ENCODE peak calls at places on chromosomes 6 and 20, in eight cellular contexts. D is neural crest cell; H is RWPE2; C is endothelial cell of umbilical vein; L is CD8-positive, alpha-beta T cell; M is BE2C; S is vagina; V is AG10803. Q is an unnamed sample.

GRCh38 chr6:16184129-16184528 is 54.3 kb upstream of the GMPR start:
- DNase-seq in S (no peak), H (no peak), C (peak), V (peak), L (no peak), D (no peak), M (peak), Q (no peak)

GRCh38 chr20:53944796-53945195 is 125.6 kb downstream of the BCAS1 start:
- DNase-seq in D (no peak), L (no peak), M (no peak), C (no peak), H (no peak), V (no peak), S (peak), Q (no peak)

GRCh38 chr6:79947191-79948173 is at the start of gene ELOVL4:
- DNase-seq in L (peak), C (peak), M (peak), S (no peak), V (peak), H (peak), D (peak), Q (peak)

GRCh38 chr20:32580608-32580969 is 4.5 kb downstream of the NOL4L start:
- DNase-seq in L (no peak), C (no peak), H (no peak), M (no peak), V (no peak), D (no peak), S (no peak), Q (no peak)

GRCh38 chr20:9400371-9401025 is 113.9 kb upstream of the LAMP5 start:
- DNase-seq in D (no peak), L (no peak), H (no peak), V (peak), M (no peak), C (peak), S (no peak), Q (no peak)

GRCh38 chr6:145051661-145052060 is 683.7 kb downstream of the EPM2A start:
- DNase-seq in C (no peak), H (no peak), L (no peak), S (no peak), M (no peak), V (no peak), D (no peak), Q (no peak)

GRCh38 chr20:49276895-49277785 is 717 bp downstream of the ZNFX1 start:
- DNase-seq in L (peak), M (no peak), D (no peak), H (no peak), C (no peak), S (no peak), V (no peak), Q (no peak)

GRCh38 chr6:2155206-2155605 is 90.2 kb downstream of the GMDS start:
- DNase-seq in M (no peak), C (peak), D (no peak), L (no peak), H (no peak), S (no peak), V (no peak), Q (no peak)

GRCh38 chr6:166274739-166275370 is 33.3 kb downstream of the PRR18 start:
- DNase-seq in V (no peak), S (no peak), D (no peak), H (no peak), M (no peak), L (no peak), C (no peak), Q (no peak)

GRCh38 chr20:5156670-5157448 is 30.1 kb downstream of the CDS2 start:
- DNase-seq in L (no peak), D (no peak), H (no peak), S (no peak), V (peak), C (peak), M (no peak), Q (no peak)

GRCh38 chr6:87093651-87094050 is 1.3 kb downstream of the CGA start:
- DNase-seq in H (no peak), V (peak), C (peak), S (no peak), D (no peak), L (no peak), M (no peak), Q (no peak)

GRCh38 chr6:73606428-73606827 is 47.4 kb downstream of the SLC17A5 start:
- DNase-seq in H (no peak), L (no peak), V (no peak), S (no peak), C (no peak), D (no peak), M (no peak), Q (no peak)

GRCh38 chr6:157272866-157273755 is 50.2 kb downstream of the TMEM242 start:
- DNase-seq in C (no peak), L (no peak), M (peak), V (peak), H (no peak), D (no peak), S (peak), Q (no peak)

GRCh38 chr6:44073612-44074382 is 53.5 kb downstream of the MRPL14 start:
- DNase-seq in L (no peak), M (peak), D (peak), C (no peak), H (no peak), S (no peak), V (peak), Q (no peak)

GRCh38 chr6:43267619-43268347 is 24.5 kb downstream of the TTBK1 start:
- DNase-seq in C (no peak), L (no peak), V (no peak), H (no peak), M (no peak), D (no peak), S (no peak), Q (no peak)

GRCh38 chr6:162620067-162620466 is 107.5 kb downstream of the PRKN start:
- DNase-seq in D (no peak), S (no peak), V (no peak), M (no peak), H (no peak), L (no peak), C (no peak), Q (no peak)
- TF ChIP-seq CTCF in D (no peak), S (no peak), V (no peak), M (no peak), H (no peak), L (no peak), C (no peak), Q (no peak)

GRCh38 chr6:34509782-34510181 is 43.9 kb downstream of the PACSIN1 start:
- DNase-seq in S (no peak), D (no peak), C (no peak), M (no peak), H (peak), V (no peak), L (no peak), Q (no peak)

GRCh38 chr6:34511214-34511922 is 44.8 kb downstream of the SPDEF start:
- DNase-seq in H (peak), L (no peak), M (no peak), C (no peak), D (no peak), V (no peak), S (no peak), Q (no peak)

GRCh38 chr6:34506718-34507117 is 40.8 kb downstream of the PACSIN1 start:
- DNase-seq in M (no peak), S (no peak), D (no peak), C (no peak), L (no peak), H (peak), V (no peak), Q (no peak)

GRCh38 chr6:34510299-34510698 is 44.4 kb downstream of the PACSIN1 start:
- DNase-seq in D (no peak), C (no peak), M (no peak), V (no peak), H (peak), S (no peak), L (no peak), Q (no peak)

DNA sequence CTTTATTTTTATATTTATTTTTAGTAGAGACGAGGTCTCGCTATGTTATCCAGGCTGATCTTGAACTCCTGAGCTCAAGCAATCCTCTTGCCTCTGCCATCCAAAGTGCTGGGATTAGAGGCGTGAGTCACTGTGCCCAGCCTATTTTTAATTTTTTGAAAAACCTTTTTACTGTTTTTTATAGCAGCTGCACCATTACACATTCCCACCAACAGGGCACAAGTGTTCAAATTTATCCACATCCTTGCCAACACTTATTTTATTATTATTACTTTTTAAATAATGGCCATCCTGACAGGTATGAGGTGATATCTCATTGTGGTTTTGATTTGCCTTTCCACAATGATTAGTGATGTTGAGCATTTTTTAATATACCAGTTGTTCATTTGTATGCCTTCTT is 42.5 kb downstream of the PACSIN1 start:
- DNase-seq in H (no peak), L (no peak), S (no peak), M (no peak), C (no peak), D (no peak), V (no peak), Q (no peak)
- TF ChIP-seq CTCF in H (no peak), L (no peak), S (no peak), M (no peak), C (no peak), D (peak), V (no peak), Q (no peak)

DNA sequence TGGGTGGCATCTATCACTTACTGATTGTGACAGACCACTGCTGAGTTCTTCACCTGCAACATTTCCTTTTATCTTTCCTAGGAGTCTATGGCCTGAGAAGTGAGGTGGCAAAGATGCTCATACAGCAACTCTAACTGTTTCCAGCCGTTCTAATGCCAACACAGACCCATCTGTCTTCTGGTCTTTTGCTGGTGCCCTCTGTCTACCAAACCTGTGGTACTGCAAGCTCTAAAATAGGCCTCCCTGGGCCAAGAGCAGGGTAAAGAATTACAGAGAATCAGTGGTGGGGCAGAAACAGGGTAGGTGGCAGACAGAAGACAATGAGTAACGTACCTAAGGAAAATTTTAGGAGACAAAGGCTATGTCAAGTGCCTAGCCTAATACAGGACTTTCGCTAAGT is 611.0 kb upstream of the FLRT3 start:
- DNase-seq in H (no peak), C (peak), L (no peak), V (no peak), D (no peak), S (no peak), M (no peak), Q (no peak)
- TF ChIP-seq CTCF in H (peak), C (peak), L (no peak), V (no peak), D (no peak), S (no peak), M (peak), Q (peak)

DNA sequence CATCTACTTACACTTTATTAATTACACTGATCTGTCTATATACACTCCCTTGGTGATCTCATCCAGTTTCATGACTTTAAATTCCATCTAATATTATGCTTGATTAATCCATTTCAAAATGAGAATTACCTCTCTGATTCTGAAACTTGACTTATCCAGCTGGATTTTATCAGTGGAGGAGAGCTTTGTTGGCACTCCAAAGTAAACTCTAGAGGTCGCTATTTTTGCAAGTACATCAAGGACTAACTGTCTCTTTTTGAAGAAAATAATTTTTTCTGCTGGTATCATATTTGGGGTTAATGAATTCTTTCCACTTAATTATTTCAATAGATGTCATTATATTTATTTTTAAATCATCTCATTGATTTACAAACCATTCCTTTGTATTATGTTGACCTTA is 630.3 kb upstream of the MAN1A1 start:
- DNase-seq in S (no peak), C (no peak), V (peak), M (no peak), L (no peak), H (no peak), D (no peak), Q (no peak)
- TF ChIP-seq CTCF in S (no peak), C (no peak), V (peak), M (peak), L (no peak), H (peak), D (peak), Q (no peak)

DNA sequence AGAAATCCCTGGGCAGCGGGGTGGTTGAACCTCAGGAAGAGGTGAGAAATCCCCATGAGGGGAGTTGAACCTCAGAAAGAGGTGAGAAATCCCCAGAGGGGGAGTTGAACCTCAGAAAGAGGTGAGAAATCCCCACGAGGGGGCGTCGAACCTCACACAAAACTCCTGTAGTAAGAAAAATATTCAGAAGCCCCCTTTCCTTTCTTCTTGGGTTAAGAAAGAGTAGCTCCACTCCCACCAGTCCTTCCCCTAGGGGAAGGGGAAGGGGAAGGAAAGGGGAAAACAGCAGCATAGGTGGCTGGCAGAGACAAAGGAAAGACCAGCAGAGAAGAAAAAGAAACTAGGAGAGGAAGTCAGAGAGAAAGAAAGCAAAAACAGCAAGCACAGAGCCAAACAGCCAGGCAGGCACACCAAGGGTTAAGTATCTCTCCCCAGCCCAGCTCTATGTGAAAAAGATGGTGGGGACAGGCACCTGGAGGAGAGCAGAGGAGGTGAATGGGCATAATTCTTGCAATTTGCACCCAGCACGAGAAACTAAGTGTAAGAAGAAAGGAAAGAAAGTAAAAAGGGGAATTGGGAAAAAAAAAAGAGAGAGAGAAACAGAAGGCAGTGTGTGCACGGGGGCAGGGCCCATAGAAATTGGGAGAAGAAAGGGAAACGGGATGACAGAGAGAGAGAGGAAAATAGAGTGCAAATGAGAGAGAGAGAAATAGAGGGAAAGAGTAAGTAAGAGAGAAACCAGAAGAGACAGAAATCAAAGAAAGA is 88.2 kb downstream of the PLG start:
- DNase-seq in H (no peak), V (peak), L (no peak), S (no peak), C (no peak), D (no peak), M (no peak), Q (no peak)
- TF ChIP-seq CTCF in H (peak), V (no peak), L (no peak), S (no peak), C (no peak), D (no peak), M (no peak), Q (no peak)

DNA sequence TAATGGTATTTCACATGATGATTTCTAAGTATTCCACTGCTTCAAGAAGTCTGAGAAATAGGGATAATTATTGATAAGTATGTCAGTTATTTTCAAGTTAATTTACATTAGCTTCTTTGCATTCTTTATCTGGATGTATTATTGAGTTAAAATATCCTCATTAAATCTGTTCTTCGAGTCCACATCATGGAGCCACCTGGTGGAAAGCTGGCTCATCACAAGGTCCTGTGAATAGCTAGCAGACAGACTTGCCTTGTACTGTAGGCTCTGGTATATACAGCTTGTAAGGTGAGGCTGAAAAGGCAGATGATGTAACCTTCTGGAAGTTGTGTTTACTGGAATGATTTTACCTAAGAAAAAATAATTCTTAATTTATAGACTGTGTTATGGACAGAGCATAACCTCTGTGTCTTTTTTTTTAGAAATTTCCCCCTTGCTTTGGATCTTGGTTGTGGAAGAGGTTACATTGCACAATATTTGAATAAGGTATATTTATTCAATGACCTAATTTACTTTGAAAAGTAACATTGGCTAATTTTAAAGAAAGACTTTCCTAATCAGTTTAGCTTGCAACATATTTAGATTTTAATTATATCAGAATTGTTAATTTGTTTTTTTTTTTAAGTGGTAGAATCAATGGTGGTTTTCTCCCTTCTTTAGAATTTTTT is 3.5 kb downstream of the NDUFAF5 start:
- DNase-seq in H (no peak), C (peak), M (peak), V (peak), L (no peak), D (peak), S (no peak), Q (no peak)
- TF ChIP-seq CTCF in H (peak), C (peak), M (peak), V (peak), L (peak), D (peak), S (peak), Q (peak)

DNA sequence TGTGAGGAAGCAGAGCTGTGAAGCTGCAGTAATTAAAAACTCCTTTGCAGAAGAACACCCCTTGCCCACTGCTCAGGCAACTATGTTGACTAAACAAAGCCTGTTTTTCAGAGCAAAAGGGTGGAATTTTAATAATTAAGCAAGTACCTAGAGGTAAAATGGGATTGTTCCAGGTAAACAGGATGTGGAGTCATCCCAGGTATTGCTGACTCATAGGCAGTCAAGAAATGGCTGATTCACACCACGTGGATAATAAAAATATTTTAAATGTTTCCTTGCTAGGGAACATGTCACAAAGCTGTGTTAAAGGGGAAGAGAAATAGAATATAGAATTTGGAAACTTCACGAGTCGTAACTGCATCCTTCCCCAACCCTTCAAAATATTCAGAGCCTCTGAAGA is 491.8 kb downstream of the BTBD3 start:
- DNase-seq in H (no peak), C (no peak), V (no peak), L (no peak), D (no peak), S (no peak), M (no peak), Q (peak)
- TF ChIP-seq CTCF in H (no peak), C (no peak), V (no peak), L (no peak), D (no peak), S (no peak), M (no peak), Q (no peak)